ENCODE peak calls at places on chromosomes 12 and 14, in four cellular contexts. One of them, this sample, is unnamed.

GRCh38 chr12:45674583-45674982 is 54.9 kb upstream of the ARID2 start:
- DNase-seq in Peyer's patch: no peak
- DNase-seq in dorsolateral prefrontal cortex: no peak
- DNase-seq in OCI-LY7: no peak
- DNase-seq in this sample: no peak

GRCh38 chr12:132657004-132657727 is 30.0 kb downstream of the POLE start:
- DNase-seq in Peyer's patch: no peak
- DNase-seq in dorsolateral prefrontal cortex: no peak
- DNase-seq in OCI-LY7: no peak
- DNase-seq in this sample: no peak

GRCh38 chr14:37035401-37035800 is 137.0 kb downstream of the SLC25A21 start:
- DNase-seq in Peyer's patch: no peak
- DNase-seq in dorsolateral prefrontal cortex: no peak
- DNase-seq in OCI-LY7: no peak
- DNase-seq in this sample: no peak

GRCh38 chr12:31035944-31036665 is 37.6 kb upstream of the DDX11 start:
- DNase-seq in Peyer's patch: no peak
- DNase-seq in dorsolateral prefrontal cortex: no peak
- DNase-seq in OCI-LY7: no peak
- DNase-seq in this sample: no peak

GRCh38 chr12:70383886-70384285 is 17.8 kb downstream of the KCNMB4 start:
- DNase-seq in Peyer's patch: no peak
- DNase-seq in dorsolateral prefrontal cortex: no peak
- DNase-seq in OCI-LY7: no peak
- DNase-seq in this sample: no peak

GRCh38 chr12:77377116-77377515 is 311.7 kb upstream of the E2F7 start:
- DNase-seq in Peyer's patch: no peak
- DNase-seq in dorsolateral prefrontal cortex: no peak
- DNase-seq in OCI-LY7: no peak
- DNase-seq in this sample: no peak

GRCh38 chr12:113946175-113946574 is 19.9 kb downstream of the RBM19 start:
- DNase-seq in Peyer's patch: no peak
- DNase-seq in dorsolateral prefrontal cortex: no peak
- DNase-seq in OCI-LY7: no peak
- DNase-seq in this sample: no peak

GRCh38 chr14:83291716-83292115 is 1758.1 kb upstream of the SEL1L start:
- DNase-seq in Peyer's patch: no peak
- DNase-seq in dorsolateral prefrontal cortex: no peak
- DNase-seq in OCI-LY7: no peak
- DNase-seq in this sample: no peak

GRCh38 chr12:53064613-53065415 is 14.4 kb downstream of the SPRYD3 start:
- DNase-seq in Peyer's patch: no peak
- DNase-seq in dorsolateral prefrontal cortex: no peak
- DNase-seq in OCI-LY7: no peak
- DNase-seq in this sample: no peak

GRCh38 chr14:101562659-101563351 is 1.5 kb downstream of the DIO3 start:
- DNase-seq in Peyer's patch: no peak
- DNase-seq in dorsolateral prefrontal cortex: no peak
- DNase-seq in OCI-LY7: peak; percentile 85
- DNase-seq in this sample: no peak

GRCh38 chr12:28781671-28782652 is 367.1 kb upstream of the FAR2 start:
- DNase-seq in Peyer's patch: no peak
- DNase-seq in dorsolateral prefrontal cortex: no peak
- DNase-seq in OCI-LY7: no peak
- DNase-seq in this sample: no peak

GRCh38 chr12:96249196-96250118 is 55.3 kb downstream of the ELK3 start:
- DNase-seq in Peyer's patch: no peak
- DNase-seq in dorsolateral prefrontal cortex: no peak
- DNase-seq in OCI-LY7: no peak
- DNase-seq in this sample: no peak

GRCh38 chr12:57116580-57117281 is 5.6 kb upstream of the STAT6 start:
- DNase-seq in Peyer's patch: no peak
- DNase-seq in dorsolateral prefrontal cortex: no peak
- DNase-seq in OCI-LY7: no peak
- DNase-seq in this sample: no peak

GRCh38 chr12:127677537-127678131 is 589.3 kb upstream of the TMEM132C start:
- DNase-seq in Peyer's patch: no peak
- DNase-seq in dorsolateral prefrontal cortex: peak; percentile 76
- DNase-seq in OCI-LY7: peak; percentile 57
- DNase-seq in this sample: peak; percentile 59

GRCh38 chr14:32934891-32935633 is 3.6 kb upstream of the NPAS3 start:
- DNase-seq in Peyer's patch: no peak
- DNase-seq in dorsolateral prefrontal cortex: peak; percentile 55
- DNase-seq in OCI-LY7: no peak
- DNase-seq in this sample: no peak

GRCh38 chr12:10226086-10226485 is 13.4 kb downstream of the GABARAPL1 start:
- DNase-seq in Peyer's patch: no peak
- DNase-seq in dorsolateral prefrontal cortex: no peak
- DNase-seq in OCI-LY7: no peak
- DNase-seq in this sample: no peak

GRCh38 chr14:40099316-40099715 is 667.1 kb upstream of the FBXO33 start:
- DNase-seq in Peyer's patch: no peak
- DNase-seq in dorsolateral prefrontal cortex: no peak
- DNase-seq in OCI-LY7: no peak
- DNase-seq in this sample: no peak

GRCh38 chr14:32028599-32028998 is 48.5 kb upstream of the ARHGAP5 start:
- DNase-seq in Peyer's patch: no peak
- DNase-seq in dorsolateral prefrontal cortex: no peak
- DNase-seq in OCI-LY7: peak; percentile 1
- DNase-seq in this sample: no peak

GRCh38 chr12:120453060-120453761 is 7.0 kb downstream of the GATC start:
- DNase-seq in Peyer's patch: no peak
- DNase-seq in dorsolateral prefrontal cortex: no peak
- DNase-seq in OCI-LY7: no peak
- DNase-seq in this sample: no peak

GRCh38 chr14:104688755-104689619 is at the start of gene INF2:
- DNase-seq in Peyer's patch: peak; percentile 64
- DNase-seq in dorsolateral prefrontal cortex: no peak
- DNase-seq in OCI-LY7: peak; percentile 72
- DNase-seq in this sample: peak; percentile 81

GRCh38 chr12:50764116-50764860 is 387 bp downstream of the ATF1 start:
- DNase-seq in Peyer's patch: no peak
- DNase-seq in dorsolateral prefrontal cortex: peak; percentile 71
- DNase-seq in OCI-LY7: peak; percentile 75
- DNase-seq in this sample: peak; percentile 84

GRCh38 chr12:104485651-104486341 is 29.0 kb downstream of the CHST11 start:
- DNase-seq in Peyer's patch: peak; percentile 68
- DNase-seq in dorsolateral prefrontal cortex: no peak
- DNase-seq in OCI-LY7: peak; percentile 78
- DNase-seq in this sample: no peak

GRCh38 chr12:12724421-12725085 is 7.4 kb downstream of the CDKN1B start:
- DNase-seq in Peyer's patch: no peak
- DNase-seq in dorsolateral prefrontal cortex: peak; percentile 47
- DNase-seq in OCI-LY7: peak; percentile 50
- DNase-seq in this sample: no peak

GRCh38 chr12:64404470-64405446 is 566 bp downstream of the XPOT start:
- DNase-seq in Peyer's patch: peak; percentile 31
- DNase-seq in dorsolateral prefrontal cortex: no peak
- DNase-seq in OCI-LY7: peak; percentile 82
- DNase-seq in this sample: peak; percentile 67

GRCh38 chr12:71354871-71355270 is 84.7 kb upstream of the LGR5 start:
- DNase-seq in Peyer's patch: no peak
- DNase-seq in dorsolateral prefrontal cortex: no peak
- DNase-seq in OCI-LY7: no peak
- DNase-seq in this sample: no peak

DNA sequence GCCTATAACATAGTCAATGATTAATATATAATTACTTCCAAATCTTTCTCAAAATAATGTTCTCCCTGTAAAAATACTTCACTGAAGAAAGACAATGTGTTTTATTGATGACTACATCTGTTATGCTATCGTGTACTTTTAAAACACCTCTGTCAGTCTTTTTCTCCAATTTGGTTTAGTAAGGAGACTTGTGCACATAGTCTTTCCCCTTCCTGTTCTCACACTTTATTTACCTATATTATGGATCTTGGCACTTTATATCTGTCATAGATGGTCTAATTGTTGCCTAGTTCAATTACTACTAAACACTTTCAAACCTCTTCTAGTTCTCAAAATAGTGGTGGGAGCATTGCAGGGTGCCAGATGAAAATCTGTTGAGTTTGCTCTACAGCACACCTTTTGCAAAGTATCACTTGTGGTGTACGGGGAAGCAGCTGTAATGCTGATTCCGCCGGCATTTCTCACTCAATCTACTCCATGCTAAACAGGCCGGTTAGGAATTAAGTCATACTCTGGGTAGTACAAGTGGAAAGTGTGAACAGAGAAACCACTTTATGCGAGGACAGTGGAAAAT is 1.1 kb upstream of the INSM2 start:
- DNase-seq in Peyer's patch: no peak
- DNase-seq in dorsolateral prefrontal cortex: no peak
- DNase-seq in OCI-LY7: no peak
- DNase-seq in this sample: no peak
- H3K4me3 ChIP-seq in Peyer's patch: peak overlapping the region; percentile 64
- H3K4me3 ChIP-seq in dorsolateral prefrontal cortex: peak overlapping the region; percentile 67
- H3K4me3 ChIP-seq in OCI-LY7: peak overlapping the region; percentile 68
- H3K4me3 ChIP-seq in this sample: peak overlapping the region; percentile 53

GRCh38 chr12:92702754-92703679 is at the start of gene PLEKHG7:
- DNase-seq in Peyer's patch: peak; percentile 67
- DNase-seq in dorsolateral prefrontal cortex: no peak
- DNase-seq in OCI-LY7: peak; percentile 3
- DNase-seq in this sample: no peak
- H3K4me3 ChIP-seq in Peyer's patch: peak within 1 kb of the TSS; percentile 50
- H3K4me3 ChIP-seq in dorsolateral prefrontal cortex: no peak within 1 kb of the TSS
- H3K4me3 ChIP-seq in OCI-LY7: no peak within 1 kb of the TSS
- H3K4me3 ChIP-seq in this sample: peak within 1 kb of the TSS; percentile 62

GRCh38 chr12:42468341-42468821 is 121.2 kb downstream of the PRICKLE1 start:
- DNase-seq in Peyer's patch: peak; percentile 66
- DNase-seq in dorsolateral prefrontal cortex: no peak
- DNase-seq in OCI-LY7: peak; percentile 78
- DNase-seq in this sample: no peak
- H3K4me3 ChIP-seq in Peyer's patch: no peak overlapping the region
- H3K4me3 ChIP-seq in dorsolateral prefrontal cortex: no peak overlapping the region
- H3K4me3 ChIP-seq in OCI-LY7: peak overlapping the region; percentile 55
- H3K4me3 ChIP-seq in this sample: no peak overlapping the region

GRCh38 chr14:96053600-96054381 is 14.6 kb downstream of the C14orf132 start:
- DNase-seq in Peyer's patch: no peak
- DNase-seq in dorsolateral prefrontal cortex: peak; percentile 72
- DNase-seq in OCI-LY7: no peak
- DNase-seq in this sample: no peak
- H3K4me3 ChIP-seq in Peyer's patch: no peak overlapping the region
- H3K4me3 ChIP-seq in dorsolateral prefrontal cortex: peak overlapping the region; percentile 7
- H3K4me3 ChIP-seq in OCI-LY7: no peak overlapping the region
- H3K4me3 ChIP-seq in this sample: no peak overlapping the region

DNA sequence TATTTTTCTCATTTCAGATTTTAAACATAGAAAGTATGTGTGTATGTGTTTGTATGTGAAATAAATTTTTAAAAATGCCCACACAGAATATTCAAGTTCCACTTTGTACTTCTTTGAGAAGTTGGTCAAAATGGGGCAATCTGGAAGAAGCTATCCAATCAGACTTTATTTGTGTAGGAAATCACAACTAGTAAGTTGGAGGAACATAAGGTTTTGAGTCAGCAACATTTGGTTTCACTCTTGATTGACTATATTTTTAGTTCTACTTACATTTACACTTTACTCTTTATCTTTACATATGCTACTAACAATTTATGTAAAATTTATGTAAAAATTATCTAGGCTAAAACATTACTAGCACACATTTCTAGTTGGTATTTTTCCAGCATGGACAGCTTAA is 128.1 kb downstream of the ATXN7L3B start:
- DNase-seq in Peyer's patch: no peak
- DNase-seq in dorsolateral prefrontal cortex: no peak
- DNase-seq in OCI-LY7: no peak
- DNase-seq in this sample: no peak
- H3K4me3 ChIP-seq in Peyer's patch: no peak overlapping the region
- H3K4me3 ChIP-seq in dorsolateral prefrontal cortex: no peak overlapping the region
- H3K4me3 ChIP-seq in OCI-LY7: no peak overlapping the region
- H3K4me3 ChIP-seq in this sample: no peak overlapping the region

DNA sequence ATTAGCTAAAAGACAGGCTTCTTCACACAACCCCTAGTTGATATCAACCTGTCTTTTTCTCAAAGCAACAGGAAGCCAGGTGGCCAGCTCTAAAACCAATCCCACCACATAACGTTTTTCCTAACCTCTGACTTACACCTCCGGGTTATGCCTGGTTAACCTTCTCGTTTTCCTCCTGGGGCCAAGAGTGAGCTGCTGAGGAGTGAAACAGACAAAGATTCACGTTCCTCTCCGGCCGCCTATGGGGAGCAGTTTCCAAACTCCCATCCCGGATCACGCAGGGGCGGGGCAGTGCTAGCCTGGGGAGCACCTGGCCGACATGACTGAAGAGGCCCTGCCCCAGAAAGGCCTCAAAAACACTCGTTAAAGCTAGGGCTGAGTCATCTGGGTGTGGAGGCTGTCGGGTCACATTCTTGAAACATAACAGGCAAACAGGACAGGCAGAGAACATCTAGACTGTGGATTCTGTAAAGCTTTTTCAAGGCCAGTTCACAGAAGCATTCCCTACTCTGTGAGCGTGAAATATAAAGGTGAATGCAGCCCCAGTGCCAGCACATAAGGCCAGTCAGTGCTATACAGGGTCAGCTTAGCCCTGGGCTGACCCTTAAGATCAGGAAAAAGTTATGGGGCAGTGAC is 25.9 kb upstream of the LGALS3 start:
- DNase-seq in Peyer's patch: peak; percentile 67
- DNase-seq in dorsolateral prefrontal cortex: no peak
- DNase-seq in OCI-LY7: peak; percentile 84
- DNase-seq in this sample: no peak
- H3K4me3 ChIP-seq in Peyer's patch: peak overlapping the region; percentile 25
- H3K4me3 ChIP-seq in dorsolateral prefrontal cortex: no peak overlapping the region
- H3K4me3 ChIP-seq in OCI-LY7: peak overlapping the region; percentile 34
- H3K4me3 ChIP-seq in this sample: no peak overlapping the region

GRCh38 chr14:97458302-97459137 is 661.3 kb downstream of the VRK1 start:
- DNase-seq in Peyer's patch: peak; percentile 75
- DNase-seq in dorsolateral prefrontal cortex: peak; percentile 47
- DNase-seq in OCI-LY7: no peak
- DNase-seq in this sample: peak; percentile 56

GRCh38 chr14:97456958-97457357 is 659.8 kb downstream of the VRK1 start:
- DNase-seq in Peyer's patch: no peak
- DNase-seq in dorsolateral prefrontal cortex: no peak
- DNase-seq in OCI-LY7: no peak
- DNase-seq in this sample: no peak

GRCh38 chr14:97456497-97456896 is 659.3 kb downstream of the VRK1 start:
- DNase-seq in Peyer's patch: no peak
- DNase-seq in dorsolateral prefrontal cortex: no peak
- DNase-seq in OCI-LY7: no peak
- DNase-seq in this sample: no peak

GRCh38 chr14:97462081-97462480 is 664.9 kb downstream of the VRK1 start:
- DNase-seq in Peyer's patch: no peak
- DNase-seq in dorsolateral prefrontal cortex: no peak
- DNase-seq in OCI-LY7: no peak
- DNase-seq in this sample: no peak

DNA sequence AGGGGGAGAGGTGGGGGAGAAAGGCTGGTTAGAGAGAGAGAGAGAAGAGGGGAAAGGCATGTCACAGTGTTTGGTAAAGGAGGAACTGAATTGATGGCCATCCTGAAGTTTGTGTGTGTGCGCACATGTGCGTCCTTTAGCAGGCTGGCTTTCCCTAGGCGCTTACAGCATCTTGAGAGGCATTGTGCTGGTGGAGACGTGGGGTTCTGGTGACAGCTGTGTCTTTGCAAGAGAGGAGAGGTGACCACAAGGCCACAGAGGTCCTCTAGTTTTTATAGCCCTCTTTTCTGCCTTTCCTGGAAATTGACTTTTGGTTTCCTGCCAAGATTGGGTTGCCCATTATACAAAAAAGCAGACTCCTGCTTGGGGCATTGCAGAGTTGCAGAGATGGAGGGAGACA is 662.0 kb downstream of the VRK1 start:
- DNase-seq in Peyer's patch: no peak
- DNase-seq in dorsolateral prefrontal cortex: no peak
- DNase-seq in OCI-LY7: no peak
- DNase-seq in this sample: no peak
- H3K4me3 ChIP-seq in Peyer's patch: peak overlapping the region; percentile 46
- H3K4me3 ChIP-seq in dorsolateral prefrontal cortex: peak overlapping the region; percentile 39
- H3K4me3 ChIP-seq in OCI-LY7: no peak overlapping the region
- H3K4me3 ChIP-seq in this sample: no peak overlapping the region